ENCODE peak calls at places on chromosomes 16 and 17, in four cellular contexts. One of them, this sample, is unnamed.

GRCh38 chr17:2058521-2059124 is 3.7 kb downstream of the HIC1 start:
- DNase-seq in EL: no peak
- DNase-seq in BE2C: no peak
- DNase-seq in HT-29: peak; percentile 53
- DNase-seq in this sample: peak; percentile 82

GRCh38 chr17:6047966-6048365 is 22.2 kb upstream of the WSCD1 start:
- DNase-seq in EL: no peak
- DNase-seq in BE2C: no peak
- DNase-seq in HT-29: no peak
- DNase-seq in this sample: no peak

GRCh38 chr17:59848778-59849177 is 44.0 kb downstream of the TUBD1 start:
- DNase-seq in EL: no peak
- DNase-seq in BE2C: no peak
- DNase-seq in HT-29: no peak
- DNase-seq in this sample: peak; percentile 65

GRCh38 chr16:85583491-85584181 is 29.5 kb upstream of the GSE1 start:
- DNase-seq in EL: peak; percentile 79
- DNase-seq in BE2C: peak; percentile 46
- DNase-seq in HT-29: no peak
- DNase-seq in this sample: no peak

GRCh38 chr16:30656974-30657865 is 1.0 kb upstream of the FBRS start:
- DNase-seq in EL: no peak
- DNase-seq in BE2C: no peak
- DNase-seq in HT-29: no peak
- DNase-seq in this sample: no peak

GRCh38 chr17:58691701-58692238 is at the start of gene TEX14:
- DNase-seq in EL: no peak
- DNase-seq in BE2C: no peak
- DNase-seq in HT-29: no peak
- DNase-seq in this sample: no peak

GRCh38 chr17:1617620-1618174 is 10.9 kb downstream of the SLC43A2 start:
- DNase-seq in EL: peak; percentile 78
- DNase-seq in BE2C: no peak
- DNase-seq in HT-29: peak; percentile 72
- DNase-seq in this sample: peak; percentile 61

GRCh38 chr17:27892866-27893769 is at the start of gene LYRM9:
- DNase-seq in EL: peak; percentile 86
- DNase-seq in BE2C: peak; percentile 88
- DNase-seq in HT-29: peak; percentile 82
- DNase-seq in this sample: peak; percentile 96